ENCODE peak calls at places on chromosomes 16 and 17, in eight cellular contexts. U is stimulated activated CD4-positive, alpha-beta T cell treated with anti-CD3 and anti-CD28 coated beads, Interleukin-4, amount 100 ng/mL, for 24 hours; I is fibroblast of mammary gland; K is left colon; E is tibial artery; S is upper lobe of right lung; P is tibial nerve; Q is bronchial epithelial cell. H is an unnamed sample.

GRCh38 chr17:40552806-40553693 is 12.2 kb downstream of the CCR7 start:
- DNase-seq in U (peak), K (no peak), I (peak), S (peak), Q (no peak), P (no peak), E (peak), H (peak)

GRCh38 chr16:54936979-54937672 is 6.5 kb downstream of the IRX5 start:
- DNase-seq in S (peak), E (no peak), Q (peak), I (peak), K (no peak), P (no peak), U (no peak), H (no peak)

GRCh38 chr16:20004931-20005330 is 68.8 kb downstream of the GPR139 start:
- DNase-seq in Q (no peak), E (no peak), I (no peak), K (no peak), P (no peak), S (no peak), U (no peak), H (no peak)

GRCh38 chr17:77385750-77386501 is 245.2 kb downstream of the SEC14L1 start:
- DNase-seq in I (peak), E (no peak), K (no peak), S (peak), U (no peak), P (no peak), Q (no peak), H (no peak)

GRCh38 chr16:85222151-85222863 is 110.0 kb upstream of the CIBAR2 start:
- DNase-seq in U (no peak), S (no peak), P (no peak), I (no peak), E (no peak), K (no peak), Q (no peak), H (no peak)

GRCh38 chr17:32303861-32304288 is 38.1 kb downstream of the C17orf75 start:
- DNase-seq in K (no peak), E (no peak), S (no peak), P (no peak), Q (no peak), I (no peak), U (no peak), H (no peak)

GRCh38 chr16:53839150-53839549 is 135.2 kb downstream of the FTO start:
- DNase-seq in E (no peak), I (no peak), P (no peak), Q (peak), U (no peak), S (no peak), K (no peak), H (no peak)

GRCh38 chr17:72788950-72789585 is 303.4 kb downstream of the SLC39A11 start:
- DNase-seq in Q (peak), P (no peak), K (no peak), E (no peak), U (no peak), S (no peak), I (peak), H (no peak)

GRCh38 chr16:13586051-13586450 is 333.9 kb upstream of the ERCC4 start:
- DNase-seq in S (no peak), P (no peak), K (no peak), Q (no peak), U (no peak), E (no peak), I (no peak), H (no peak)

GRCh38 chr16:74296120-74296464 is 522 bp upstream of the PSMD7 start:
- DNase-seq in P (no peak), E (no peak), K (no peak), U (no peak), I (no peak), Q (peak), S (no peak), H (no peak)

GRCh38 chr16:84919267-84919666 is 92.1 kb downstream of the ZDHHC7 start:
- DNase-seq in U (no peak), I (peak), S (no peak), K (no peak), P (no peak), Q (no peak), E (no peak), H (no peak)

GRCh38 chr16:68309798-68310197 is 948 bp downstream of the SLC7A6OS start:
- DNase-seq in I (no peak), Q (no peak), S (no peak), E (no peak), U (no peak), K (no peak), P (no peak), H (peak)

GRCh38 chr17:4497101-4497824 is 1.4 kb upstream of the SPNS2 start:
- DNase-seq in Q (peak), I (peak), E (no peak), P (no peak), K (no peak), U (no peak), S (no peak), H (no peak)

GRCh38 chr17:4636474-4637100 is 4.9 kb downstream of the ALOX15 start:
- DNase-seq in I (no peak), P (no peak), S (peak), E (no peak), U (no peak), K (no peak), Q (no peak), H (no peak)

GRCh38 chr16:89696598-89697128 is 4.8 kb downstream of the SPATA2L start:
- DNase-seq in I (no peak), U (no peak), P (no peak), E (no peak), S (no peak), K (no peak), Q (no peak), H (peak)

GRCh38 chr16:89489040-89489721 is 1.2 kb downstream of the ANKRD11 start:
- DNase-seq in P (peak), S (peak), E (peak), U (peak), Q (peak), I (peak), K (peak), H (peak)

GRCh38 chr16:81520151-81520470 is 75.5 kb downstream of the CMIP start:
- DNase-seq in I (no peak), P (no peak), Q (no peak), U (no peak), S (no peak), E (no peak), K (no peak), H (no peak)

GRCh38 chr17:17305282-17305801 is 2.2 kb downstream of the NT5M start:
- DNase-seq in S (no peak), P (no peak), K (peak), I (no peak), U (peak), Q (no peak), E (no peak), H (peak)

GRCh38 chr16:83913234-83913633 is 14.3 kb downstream of the MLYCD start:
- DNase-seq in S (no peak), U (no peak), I (no peak), E (no peak), Q (no peak), P (no peak), K (no peak), H (no peak)

GRCh38 chr16:28603381-28604185 is 6.3 kb downstream of the SULT1A1 start:
- DNase-seq in I (no peak), E (no peak), K (peak), P (no peak), Q (no peak), S (no peak), U (no peak), H (no peak)

GRCh38 chr17:10727192-10727591 is 2.6 kb downstream of the TMEM220 start:
- DNase-seq in K (no peak), P (no peak), E (no peak), I (no peak), U (peak), Q (peak), S (no peak), H (no peak)

GRCh38 chr16:72901012-72901411 is 146.9 kb downstream of the ZFHX3 start:
- DNase-seq in I (no peak), Q (no peak), P (no peak), S (no peak), U (no peak), E (no peak), K (no peak), H (no peak)

GRCh38 chr17:4453821-4454591 is 20.3 kb downstream of the SPNS3 start:
- DNase-seq in Q (no peak), U (no peak), S (no peak), I (no peak), P (no peak), K (no peak), E (no peak), H (no peak)

GRCh38 chr17:33055746-33056145 is 64.1 kb downstream of the SPACA3 start:
- DNase-seq in K (no peak), Q (no peak), S (no peak), U (no peak), P (no peak), I (no peak), E (no peak), H (no peak)

GRCh38 chr16:81143921-81144471 is 47.8 kb upstream of the GCSH start:
- DNase-seq in Q (peak), E (no peak), K (no peak), S (no peak), I (no peak), P (no peak), U (no peak), H (no peak)

GRCh38 chr16:87681990-87682570 is 79.8 kb downstream of the JPH3 start:
- DNase-seq in S (no peak), Q (peak), I (peak), P (no peak), U (no peak), E (no peak), K (no peak), H (peak)

H was measured in activated CD8-positive, alpha-beta T cell treated with anti-CD3 and anti-CD28 coated beads, Interleukin-2, amount 10 ng/mL, durations not matched to agents 7 days and 5 days.